ENCODE peak calls at places on chromosome 4, in ten cellular contexts. U is AG09319, P is Calu3, X is DND-41, J is tibial nerve, N is lower leg skin, T is GM10248, M is neural crest cell, H is K562, Y is ovary. I is an unnamed sample.

GRCh38 chr4:168741281-168742173 is 244.7 kb downstream of the PALLD start:
- DNase-seq in U (no peak), P (no peak), X (no peak), J (no peak), N (no peak), T (no peak), M (no peak), H (no peak), Y (no peak), I (peak)

GRCh38 chr4:139753686-139754085 is 88.1 kb downstream of the MGST2 start:
- DNase-seq in U (no peak), P (no peak), X (no peak), J (no peak), N (no peak), T (no peak), M (no peak), H (no peak), Y (no peak), I (no peak)

GRCh38 chr4:38868055-38868965 is 704 bp downstream of the FAM114A1 start:
- DNase-seq in U (no peak), P (no peak), X (no peak), J (peak), N (peak), T (no peak), M (peak), H (no peak), Y (peak), I (no peak)

GRCh38 chr4:68904786-68905185 is 46.8 kb downstream of the UGT2A3 start:
- DNase-seq in U (no peak), P (peak), X (no peak), J (no peak), N (no peak), T (peak), M (no peak), H (peak), Y (no peak), I (no peak)

GRCh38 chr4:89788243-89789072 is 48.5 kb downstream of the SNCA start:
- DNase-seq in U (no peak), P (no peak), X (no peak), J (no peak), N (no peak), T (no peak), M (no peak), H (no peak), Y (peak), I (no peak)

GRCh38 chr4:173242466-173243250 is 74.0 kb downstream of the GALNT7 start:
- DNase-seq in U (no peak), P (no peak), X (peak), J (no peak), N (no peak), T (no peak), M (no peak), H (no peak), Y (no peak), I (no peak)

GRCh38 chr4:145154573-145154972 is 25.8 kb downstream of the OTUD4 start:
- DNase-seq in U (no peak), P (peak), X (no peak), J (no peak), N (no peak), T (peak), M (no peak), H (peak), Y (no peak), I (no peak)

GRCh38 chr4:106478152-106478551 is 109.6 kb upstream of the GIMD1 start:
- DNase-seq in U (no peak), P (no peak), X (no peak), J (no peak), N (no peak), T (no peak), M (no peak), H (no peak), Y (no peak), I (no peak)

GRCh38 chr4:70759627-70760026 is 37.9 kb downstream of the RUFY3 start:
- DNase-seq in U (no peak), P (no peak), X (no peak), J (no peak), N (no peak), T (no peak), M (no peak), H (no peak), Y (no peak), I (no peak)

GRCh38 chr4:537436-538264 is 38.4 kb downstream of the TMEM271 start:
- DNase-seq in U (no peak), P (no peak), X (no peak), J (no peak), N (peak), T (no peak), M (no peak), H (no peak), Y (no peak), I (no peak)

GRCh38 chr4:125624951-125625350 is 310.2 kb downstream of the FAT4 start:
- DNase-seq in U (no peak), P (no peak), X (no peak), J (no peak), N (no peak), T (no peak), M (no peak), H (no peak), Y (no peak), I (no peak)

GRCh38 chr4:98950925-98951324 is 22.0 kb upstream of the EIF4E start:
- DNase-seq in U (no peak), P (no peak), X (no peak), J (no peak), N (no peak), T (no peak), M (no peak), H (peak), Y (no peak), I (no peak)

GRCh38 chr4:1808851-1809753 is 16.0 kb downstream of the FGFR3 start:
- DNase-seq in U (no peak), P (no peak), X (no peak), J (no peak), N (no peak), T (no peak), M (no peak), H (no peak), Y (no peak), I (no peak)

GRCh38 chr4:55038176-55038890 is 87.1 kb downstream of the KDR start:
- DNase-seq in U (no peak), P (no peak), X (no peak), J (no peak), N (no peak), T (no peak), M (no peak), H (no peak), Y (peak), I (no peak)

GRCh38 chr4:6372649-6373525 is 99.5 kb downstream of the PPP2R2C start:
- DNase-seq in U (no peak), P (peak), X (peak), J (no peak), N (no peak), T (peak), M (no peak), H (peak), Y (no peak), I (no peak)

GRCh38 chr4:69054578-69055200 is 41.6 kb upstream of the UGT2B7 start:
- DNase-seq in U (peak), P (peak), X (no peak), J (no peak), N (no peak), T (peak), M (no peak), H (peak), Y (no peak), I (no peak)

GRCh38 chr4:16443504-16444088 is 217.3 kb upstream of the TAPT1 start:
- DNase-seq in U (no peak), P (no peak), X (peak), J (no peak), N (no peak), T (peak), M (no peak), H (peak), Y (no peak), I (no peak)

GRCh38 chr4:128579454-128579853 is 230.0 kb upstream of the JADE1 start:
- DNase-seq in U (no peak), P (no peak), X (no peak), J (no peak), N (no peak), T (no peak), M (no peak), H (no peak), Y (no peak), I (no peak)

GRCh38 chr4:4260185-4260751 is 12.2 kb upstream of the TMEM128 start:
- DNase-seq in U (peak), P (no peak), X (no peak), J (no peak), N (no peak), T (peak), M (no peak), H (peak), Y (no peak), I (no peak)

GRCh38 chr4:3836802-3837601 is 70.8 kb downstream of the ADRA2C start:
- DNase-seq in U (no peak), P (peak), X (peak), J (no peak), N (no peak), T (no peak), M (peak), H (peak), Y (no peak), I (no peak)

GRCh38 chr4:54254116-54254914 is 25.2 kb downstream of the PDGFRA start:
- DNase-seq in U (no peak), P (no peak), X (no peak), J (no peak), N (no peak), T (no peak), M (no peak), H (no peak), Y (no peak), I (no peak)

GRCh38 chr4:40594261-40595178 is 35.1 kb downstream of the RBM47 start:
- DNase-seq in U (peak), P (no peak), X (no peak), J (no peak), N (no peak), T (no peak), M (no peak), H (no peak), Y (no peak), I (no peak)

GRCh38 chr4:185773419-185773818 is 38.6 kb downstream of the SORBS2 start:
- DNase-seq in U (no peak), P (no peak), X (no peak), J (no peak), N (no peak), T (no peak), M (no peak), H (no peak), Y (no peak), I (no peak)

GRCh38 chr4:95715830-95716229 is 124.1 kb upstream of the PDHA2 start:
- DNase-seq in U (no peak), P (no peak), X (no peak), J (no peak), N (no peak), T (no peak), M (no peak), H (no peak), Y (no peak), I (no peak)

GRCh38 chr4:128688846-128689467 is 120.5 kb upstream of the JADE1 start:
- DNase-seq in U (no peak), P (no peak), X (no peak), J (no peak), N (no peak), T (no peak), M (no peak), H (peak), Y (no peak), I (no peak)

GRCh38 chr4:138681000-138681604 is 334.5 kb upstream of the NOCT start:
- DNase-seq in U (peak), P (peak), X (peak), J (peak), N (peak), T (peak), M (peak), H (peak), Y (peak), I (peak)

GRCh38 chr4:29972121-29972520 is 748.0 kb upstream of the PCDH7 start:
- DNase-seq in U (no peak), P (no peak), X (no peak), J (no peak), N (no peak), T (no peak), M (no peak), H (no peak), Y (no peak), I (no peak)

GRCh38 chr4:105389167-105389566 is 84.7 kb downstream of the PPA2 start:
- DNase-seq in U (no peak), P (no peak), X (no peak), J (no peak), N (no peak), T (no peak), M (no peak), H (no peak), Y (no peak), I (no peak)

GRCh38 chr4:111650146-111650545 is 495.1 kb upstream of the FAM241A start:
- DNase-seq in U (no peak), P (no peak), X (no peak), J (no peak), N (no peak), T (no peak), M (no peak), H (no peak), Y (no peak), I (no peak)

GRCh38 chr4:142566243-142566642 is 279.9 kb downstream of the INPP4B start:
- DNase-seq in U (no peak), P (no peak), X (no peak), J (no peak), N (no peak), T (no peak), M (no peak), H (no peak), Y (no peak), I (no peak)

GRCh38 chr4:127045872-127046271 is 586.9 kb upstream of the INTU start:
- DNase-seq in U (no peak), P (no peak), X (peak), J (no peak), N (no peak), T (no peak), M (no peak), H (no peak), Y (no peak), I (no peak)

GRCh38 chr4:13766722-13767495 is 139.4 kb upstream of the BOD1L1 start:
- DNase-seq in U (no peak), P (no peak), X (no peak), J (no peak), N (no peak), T (no peak), M (no peak), H (no peak), Y (no peak), I (no peak)

GRCh38 chr4:42570221-42570620 is 86.7 kb downstream of the ATP8A1 start:
- DNase-seq in U (no peak), P (no peak), X (no peak), J (no peak), N (no peak), T (no peak), M (no peak), H (no peak), Y (no peak), I (no peak)

GRCh38 chr4:96483308-96484030 is 643.6 kb downstream of the PDHA2 start:
- DNase-seq in U (no peak), P (no peak), X (no peak), J (no peak), N (no peak), T (no peak), M (no peak), H (no peak), Y (no peak), I (no peak)

GRCh38 chr4:76307670-76308014 is 1.1 kb downstream of the STBD1 start:
- DNase-seq in U (no peak), P (no peak), X (no peak), J (no peak), N (no peak), T (no peak), M (no peak), H (no peak), Y (peak), I (no peak)

GRCh38 chr4:76305033-76305687 is 1.4 kb upstream of the STBD1 start:
- DNase-seq in U (no peak), P (no peak), X (peak), J (no peak), N (no peak), T (no peak), M (no peak), H (no peak), Y (no peak), I (no peak)

GRCh38 chr4:76305971-76306881 is at the start of gene STBD1:
- DNase-seq in U (peak), P (peak), X (no peak), J (peak), N (peak), T (peak), M (peak), H (peak), Y (peak), I (no peak)

GRCh38 chr4:76308548-76308947 is 2.0 kb downstream of the STBD1 start:
- DNase-seq in U (no peak), P (peak), X (no peak), J (no peak), N (no peak), T (no peak), M (no peak), H (peak), Y (peak), I (no peak)

GRCh38 chr4:76306882-76307669 is 543 bp downstream of the STBD1 start:
- DNase-seq in U (peak), P (peak), X (no peak), J (no peak), N (peak), T (peak), M (peak), H (no peak), Y (peak), I (peak)
- TF ChIP-seq CTCF in U (peak), P (peak), X (no peak), J (peak), N (no peak), T (peak), M (peak), H (no peak), Y (peak), I (peak)

DNA sequence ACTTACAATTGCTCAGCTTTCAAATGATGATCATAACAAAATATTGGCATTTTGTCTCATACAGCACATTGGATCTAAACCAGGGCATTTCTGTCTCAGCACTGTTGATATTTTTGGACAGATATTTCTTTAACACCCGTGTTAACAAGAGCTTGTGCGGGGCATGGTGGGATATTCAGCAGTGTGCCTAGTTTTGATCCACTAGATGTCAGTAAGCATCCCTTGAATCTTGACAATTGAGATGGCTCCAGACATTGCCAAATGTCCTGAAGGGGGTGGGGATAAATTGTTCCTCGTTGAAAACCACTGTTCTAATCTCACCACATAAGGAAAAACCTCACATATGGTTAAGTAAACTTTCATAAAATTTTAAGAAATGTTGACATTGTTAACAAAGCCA is 806.3 kb downstream of the STIM2 start:
- DNase-seq in U (no peak), P (peak), X (no peak), J (no peak), N (no peak), T (no peak), M (no peak), H (peak), Y (no peak), I (no peak)
- TF ChIP-seq CTCF in U (no peak), P (no peak), X (peak), J (no peak), N (no peak), T (no peak), M (peak), H (no peak), Y (no peak), I (no peak)

DNA sequence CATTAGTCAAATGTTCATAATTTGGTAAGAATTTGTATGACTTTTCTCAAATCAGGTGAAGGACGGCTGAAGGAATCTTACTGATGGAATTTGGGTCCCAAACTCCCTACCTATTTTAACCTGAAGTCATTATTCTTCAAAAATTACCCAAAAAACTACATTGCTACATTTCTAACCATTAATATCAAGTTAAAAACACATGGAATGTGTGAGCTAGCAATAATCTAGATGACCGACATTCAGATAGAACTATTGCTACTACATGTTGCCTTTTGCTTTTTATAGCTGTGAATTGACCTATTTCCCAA is 25.3 kb upstream of the WWC2 start:
- DNase-seq in U (no peak), P (no peak), X (no peak), J (no peak), N (no peak), T (no peak), M (no peak), H (no peak), Y (no peak), I (no peak)
- TF ChIP-seq CTCF in U (no peak), P (no peak), X (no peak), J (no peak), N (no peak), T (no peak), M (peak), H (no peak), Y (no peak), I (peak)

GRCh38 chr4:74134500-74134852 is 23.4 kb upstream of the MTHFD2L start:
- DNase-seq in U (no peak), P (no peak), X (no peak), J (no peak), N (no peak), T (no peak), M (no peak), H (no peak), Y (no peak), I (no peak)
- TF ChIP-seq CTCF in U (no peak), P (no peak), X (no peak), J (no peak), N (no peak), T (no peak), M (no peak), H (no peak), Y (no peak), I (peak)

I was measured in CD14-positive monocyte.